ENCODE peak calls at places on chromosomes 6 and 20, in eight cellular contexts. A is activated naive CD4-positive, alpha-beta T cell treated with anti-CD3 and anti-CD28 coated beads, Interleukin-2, amount 10 ng/mL, durations not matched to agents 7 days and 5 days; B is Daoy; W is naive B cell; D is cerebellar cortex; E is Kasumi-1; U is astrocyte of the spinal cord; C is Right ventricle myocardium superior. O is an unnamed sample.
A peak's percentile ranks its signal among the peaks of the same experiment; 100 is the strongest.

GRCh38 chr6:36430351-36430750 is 12.3 kb downstream of the PXT1 start:
- DNase-seq in A (no peak), E (no peak), D (no peak), B (no peak), W (no peak), U (no peak), C (no peak), O (no peak)

GRCh38 chr6:27505209-27506027 is 32.5 kb upstream of the ZNF184 start:
- DNase-seq in A (peak; percentile 25), W (peak; percentile 24), E (no peak), D (peak; percentile 87), B (peak; percentile 92), C (no peak), U (peak; percentile 38), O (no peak)

GRCh38 chr6:41247288-41247865 is 19.2 kb downstream of the TREML4 start:
- DNase-seq in D (no peak), C (no peak), B (no peak), W (no peak), U (no peak), A (no peak), E (no peak), O (no peak)

GRCh38 chr6:130600880-130601341 is 226.3 kb upstream of the SMLR1 start:
- DNase-seq in D (no peak), B (no peak), W (no peak), U (peak; percentile 79), A (no peak), C (no peak), E (no peak), O (no peak)

GRCh38 chr6:166235666-166236292 is 68.1 kb upstream of the TBXT start:
- DNase-seq in D (no peak), C (no peak), W (no peak), B (no peak), A (no peak), E (no peak), U (no peak), O (no peak)

GRCh38 chr6:42503894-42504293 is 52.2 kb upstream of the TRERF1 start:
- DNase-seq in D (no peak), U (no peak), A (no peak), W (no peak), C (no peak), B (no peak), E (no peak), O (no peak)

GRCh38 chr20:63940472-63941266 is 15.5 kb downstream of the UCKL1 start:
- DNase-seq in B (no peak), D (no peak), U (no peak), C (no peak), W (no peak), E (no peak), A (no peak), O (peak; percentile 86)

GRCh38 chr6:100366419-100366818 is 98.3 kb downstream of the SIM1 start:
- DNase-seq in D (no peak), B (peak; percentile 33), W (no peak), A (no peak), C (no peak), E (no peak), U (peak; percentile 34), O (no peak)

GRCh38 chr20:17024513-17025105 is 202.2 kb upstream of the PCSK2 start:
- DNase-seq in C (no peak), U (peak; percentile 51), A (no peak), B (no peak), E (no peak), W (no peak), D (no peak), O (no peak)

O was measured in spleen.